ENCODE peak calls at places on chromosomes 5 and 9, in six cellular contexts. W, H, O, G, R and I are unnamed samples.

GRCh38 chr5:157370967-157371366 is 89.0 kb upstream of the NIPAL4 start:
- DNase-seq in H (no peak), R (no peak), O (no peak), G (no peak), W (no peak), I (peak; percentile 53)

GRCh38 chr9:3894764-3895163 is 369.0 kb upstream of the RFX3 start:
- DNase-seq in H (no peak), W (no peak), G (no peak), O (no peak), R (no peak), I (peak; percentile 70)

GRCh38 chr9:6711403-6711802 is 46.4 kb upstream of the KDM4C start:
- DNase-seq in O (no peak), R (no peak), H (no peak), G (no peak), W (no peak), I (peak; percentile 33)

GRCh38 chr5:147040856-147041255 is 162.3 kb upstream of the PPP2R2B start:
- DNase-seq in R (no peak), W (no peak), H (no peak), O (no peak), G (no peak), I (no peak)

GRCh38 chr5:115147052-115147451 is 22.7 kb downstream of the TRIM36 start:
- DNase-seq in G (no peak), R (no peak), O (no peak), H (no peak), W (no peak), I (no peak)

GRCh38 chr9:18056993-18057369 is 417.0 kb upstream of the ADAMTSL1 start:
- DNase-seq in R (no peak), O (no peak), W (no peak), G (no peak), H (no peak), I (no peak)

GRCh38 chr5:435156-435790 is 7.7 kb upstream of the EXOC3 start:
- DNase-seq in W (no peak), R (no peak), G (no peak), H (no peak), O (no peak), I (no peak)

GRCh38 chr9:100725376-100725775 is 147.5 kb downstream of the CAVIN4 start:
- DNase-seq in H (no peak), G (no peak), O (no peak), W (no peak), R (no peak), I (no peak)

GRCh38 chr5:172523146-172523745 is 68.9 kb upstream of the SH3PXD2B start:
- DNase-seq in O (no peak), G (no peak), H (no peak), R (no peak), W (no peak), I (no peak)

GRCh38 chr5:172768573-172769323 is 2.2 kb downstream of the DUSP1 start:
- DNase-seq in R (no peak), H (no peak), W (no peak), G (no peak), O (no peak), I (no peak)

GRCh38 chr5:144187699-144188294 is 17.1 kb downstream of the KCTD16 start:
- DNase-seq in G (peak; percentile 79), W (peak; percentile 17), R (peak; percentile 9), H (peak; percentile 90), O (peak; percentile 78), I (peak; percentile 96)